ENCODE peak calls at places on chromosomes 1 and 21, in eight cellular contexts. L is coronary artery, J is GM13977, T is activated B cell treated with CpG ODN at 0.5 μM for 24 hours, G is AG04449, Q is cardiac muscle cell, K is AG09319, R is HFF-Myc. V is an unnamed sample.

GRCh38 chr1:167467126-167467725 is 51.1 kb downstream of the CD247 start:
- DNase-seq in L (no peak), Q (no peak), T (no peak), G (no peak), J (no peak), K (no peak), R (no peak), V (no peak)

GRCh38 chr21:32483293-32483595 is 70.7 kb downstream of the EVA1C start:
- DNase-seq in J (no peak), K (no peak), L (no peak), T (no peak), G (no peak), Q (no peak), R (no peak), V (no peak)

GRCh38 chr1:203695116-203695515 is 68.5 kb downstream of the ATP2B4 start:
- DNase-seq in T (no peak), K (no peak), R (no peak), Q (no peak), J (no peak), L (peak), G (no peak), V (no peak)

GRCh38 chr1:85473390-85473789 is 8.4 kb upstream of the DDAH1 start:
- DNase-seq in G (no peak), R (no peak), Q (peak), L (no peak), K (no peak), J (no peak), T (no peak), V (no peak)

GRCh38 chr1:32791881-32792280 is 25.3 kb downstream of the YARS1 start:
- DNase-seq in J (no peak), T (no peak), R (no peak), K (no peak), L (no peak), Q (peak), G (no peak), V (no peak)

GRCh38 chr1:26317612-26318337 is at the start of gene CD52:
- DNase-seq in Q (no peak), L (no peak), J (peak), G (no peak), R (no peak), T (peak), K (no peak), V (no peak)

GRCh38 chr1:209805341-209805781 is 581 bp downstream of the IRF6 start:
- DNase-seq in G (no peak), L (no peak), K (no peak), R (no peak), J (no peak), Q (no peak), T (no peak), V (no peak)

GRCh38 chr1:162293293-162293692 is 83.4 kb downstream of the SPATA46 start:
- DNase-seq in R (no peak), Q (no peak), J (no peak), T (no peak), G (no peak), K (no peak), L (no peak), V (no peak)

GRCh38 chr21:38921511-38922215 is 115.9 kb downstream of the ETS2 start:
- DNase-seq in Q (no peak), L (no peak), K (no peak), J (no peak), G (no peak), R (no peak), T (no peak), V (no peak)

GRCh38 chr1:160905617-160905989 is 20.6 kb upstream of the ITLN1 start:
- DNase-seq in R (no peak), G (no peak), J (no peak), T (no peak), Q (no peak), L (no peak), K (no peak), V (no peak)

GRCh38 chr1:233668146-233668724 is 54.3 kb downstream of the KCNK1 start:
- DNase-seq in G (no peak), J (no peak), K (no peak), L (no peak), R (peak), T (no peak), Q (peak), V (no peak)

GRCh38 chr1:7561331-7561921 is 209.7 kb upstream of the VAMP3 start:
- DNase-seq in R (no peak), T (no peak), J (no peak), Q (peak), L (no peak), K (no peak), G (no peak), V (peak)
- TF ChIP-seq CTCF in R (peak), T (no peak), J (peak), Q (peak), L (no peak), K (peak), G (peak), V (peak)

GRCh38 chr1:241406421-241406820 is 49.4 kb upstream of the RGS7 start:
- DNase-seq in G (no peak), K (no peak), L (no peak), J (no peak), Q (no peak), R (no peak), T (no peak), V (no peak)

GRCh38 chr1:241411776-241412338 is 54.9 kb upstream of the RGS7 start:
- DNase-seq in L (no peak), Q (no peak), K (peak), T (no peak), J (no peak), R (peak), G (no peak), V (no peak)

GRCh38 chr1:241411056-241411775 is 54.2 kb upstream of the RGS7 start:
- DNase-seq in J (no peak), G (peak), T (no peak), R (no peak), L (no peak), K (peak), Q (no peak), V (no peak)

GRCh38 chr1:241412646-241413045 is 55.6 kb upstream of the RGS7 start:
- DNase-seq in Q (no peak), K (no peak), L (no peak), G (no peak), J (no peak), T (no peak), R (no peak), V (no peak)

DNA sequence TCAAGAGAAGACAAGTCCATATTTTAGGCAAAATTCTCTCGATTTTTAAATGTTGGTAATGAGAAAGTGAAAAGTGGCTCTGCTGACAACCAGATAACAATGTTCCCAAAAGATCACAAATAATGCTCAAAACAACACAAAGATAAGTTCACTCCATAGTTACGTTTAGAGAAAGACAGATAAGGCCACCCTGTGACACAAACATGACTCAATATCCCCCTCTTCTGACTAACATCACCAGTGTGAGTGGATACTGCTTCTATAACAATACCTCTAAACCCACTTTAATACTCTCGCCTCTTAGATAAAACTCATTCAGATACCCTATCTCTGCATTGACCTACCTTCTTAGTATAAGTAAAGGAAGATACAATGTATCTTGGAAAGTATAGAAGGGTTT is 51.2 kb upstream of the RGS7 start:
- DNase-seq in G (no peak), Q (peak), K (no peak), J (no peak), T (no peak), R (no peak), L (no peak), V (no peak)
- TF ChIP-seq CTCF in G (no peak), Q (no peak), K (peak), J (no peak), T (no peak), R (no peak), L (no peak), V (no peak)

GRCh38 chr1:116232989-116233514 is 121.9 kb downstream of the MAB21L3 start:
- DNase-seq in L (no peak), T (no peak), Q (peak), R (no peak), G (no peak), K (no peak), J (no peak), V (no peak)
- TF ChIP-seq CTCF in L (no peak), T (no peak), Q (no peak), R (no peak), G (no peak), K (no peak), J (no peak), V (no peak)

GRCh38 chr1:33836911-33837310 is 27.0 kb upstream of the HMGB4 start:
- DNase-seq in G (no peak), T (no peak), R (no peak), K (no peak), Q (no peak), J (no peak), L (no peak), V (no peak)

GRCh38 chr1:33848205-33848604 is 15.7 kb upstream of the HMGB4 start:
- DNase-seq in T (no peak), G (no peak), J (no peak), L (no peak), R (no peak), Q (no peak), K (no peak), V (no peak)

GRCh38 chr1:33846861-33847260 is 17.0 kb upstream of the HMGB4 start:
- DNase-seq in L (no peak), T (no peak), G (no peak), J (no peak), Q (no peak), K (no peak), R (no peak), V (no peak)

GRCh38 chr1:33841516-33841915 is 22.4 kb upstream of the HMGB4 start:
- DNase-seq in T (no peak), G (no peak), J (no peak), K (no peak), Q (no peak), R (no peak), L (no peak), V (no peak)

GRCh38 chr1:33842348-33842747 is 21.5 kb upstream of the HMGB4 start:
- DNase-seq in L (no peak), T (no peak), R (no peak), K (no peak), G (no peak), J (no peak), Q (no peak), V (no peak)
- TF ChIP-seq CTCF in L (no peak), T (no peak), R (no peak), K (no peak), G (no peak), J (no peak), Q (no peak), V (no peak)

GRCh38 chr1:119449964-119450363 is 35.0 kb downstream of the HSD3B2 start:
- DNase-seq in G (no peak), T (no peak), L (no peak), K (no peak), J (no peak), Q (no peak), R (no peak), V (no peak)
- TF ChIP-seq CTCF in G (no peak), T (no peak), L (no peak), K (no peak), J (no peak), Q (no peak), R (no peak), V (no peak)

GRCh38 chr21:17930102-17930501 is 110.9 kb upstream of the C21orf91 start:
- DNase-seq in K (no peak), L (no peak), Q (no peak), J (no peak), R (no peak), G (no peak), T (no peak), V (no peak)

GRCh38 chr21:17925000-17925610 is 105.9 kb upstream of the C21orf91 start:
- DNase-seq in T (no peak), J (peak), G (no peak), R (peak), Q (peak), L (no peak), K (no peak), V (no peak)

GRCh38 chr21:17925900-17926299 is 106.7 kb upstream of the C21orf91 start:
- DNase-seq in T (no peak), J (no peak), Q (peak), K (no peak), L (no peak), G (no peak), R (no peak), V (no peak)

GRCh38 chr21:17929514-17929913 is 110.4 kb upstream of the C21orf91 start:
- DNase-seq in L (no peak), G (no peak), T (no peak), Q (no peak), K (no peak), J (no peak), R (no peak), V (no peak)

DNA sequence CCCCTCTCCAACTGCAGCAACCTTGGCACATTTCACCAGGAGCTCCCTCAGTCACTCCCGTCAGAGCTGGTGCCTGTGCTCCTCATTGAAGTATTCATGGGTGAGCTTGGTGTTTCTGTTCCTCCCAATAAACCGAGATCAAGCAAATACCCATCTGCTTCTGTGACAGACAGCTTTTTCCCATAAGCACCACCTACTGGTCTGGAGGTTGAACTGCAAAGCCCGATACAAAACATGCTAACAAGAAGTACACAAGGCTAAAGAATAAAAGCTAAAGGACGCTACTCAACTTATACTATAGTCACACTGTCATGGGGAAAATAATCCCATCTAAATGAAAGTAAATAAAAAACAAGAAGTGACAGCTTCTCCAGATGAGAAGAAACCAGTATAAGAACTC is 111.9 kb upstream of the C21orf91 start:
- DNase-seq in J (no peak), L (no peak), Q (no peak), T (no peak), R (no peak), K (no peak), G (no peak), V (no peak)
- TF ChIP-seq CTCF in J (peak), L (no peak), Q (peak), T (no peak), R (peak), K (no peak), G (no peak), V (peak)

GRCh38 chr1:165829888-165830287 is 2.5 kb downstream of the UCK2 start:
- DNase-seq in K (no peak), L (no peak), R (no peak), T (no peak), J (no peak), G (no peak), Q (no peak), V (no peak)

GRCh38 chr1:165827199-165828102 is at the start of gene UCK2:
- DNase-seq in T (peak), L (peak), G (no peak), R (no peak), Q (peak), J (peak), K (peak), V (peak)

GRCh38 chr1:165828581-165829329 is 1.3 kb downstream of the UCK2 start:
- DNase-seq in K (peak), Q (peak), J (peak), L (peak), T (peak), R (peak), G (peak), V (peak)

GRCh38 chr1:165826565-165826964 is 849 bp upstream of the UCK2 start:
- DNase-seq in K (no peak), J (no peak), Q (no peak), R (no peak), T (no peak), G (no peak), L (no peak), V (no peak)

DNA sequence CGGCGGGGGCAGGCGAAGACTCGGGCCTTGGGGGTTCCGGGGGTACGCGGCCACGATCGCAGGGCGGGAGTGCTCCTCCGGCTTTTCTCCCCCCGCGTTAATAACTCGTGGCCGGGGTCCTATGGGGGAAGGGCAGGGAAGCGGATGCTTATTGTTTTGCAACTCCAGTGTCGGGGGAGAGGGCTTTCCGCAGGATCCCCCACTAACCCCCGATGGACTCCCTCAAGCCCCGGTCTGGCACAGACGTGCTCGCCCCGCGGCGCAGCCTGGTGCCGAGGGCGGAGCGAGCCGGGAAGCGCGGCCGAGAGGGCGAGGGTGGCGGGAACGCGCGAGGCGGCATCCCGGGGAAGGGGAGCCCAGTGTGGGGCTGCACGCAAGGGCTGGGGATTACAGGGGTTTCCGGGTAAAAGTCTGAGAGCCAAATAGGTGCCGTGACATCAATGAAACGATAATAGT is 717 bp downstream of the UCK2 start:
- DNase-seq in L (no peak), K (no peak), R (no peak), G (no peak), Q (peak), T (peak), J (peak), V (peak)
- TF ChIP-seq CTCF in L (no peak), K (no peak), R (no peak), G (no peak), Q (no peak), T (no peak), J (no peak), V (no peak)

GRCh38 chr21:17371470-17371869 is 141.4 kb upstream of the CXADR start:
- DNase-seq in R (peak), T (no peak), L (no peak), G (no peak), Q (peak), K (no peak), J (no peak), V (no peak)

GRCh38 chr21:17372200-17372599 is 140.6 kb upstream of the CXADR start:
- DNase-seq in T (no peak), R (no peak), L (no peak), G (no peak), Q (no peak), K (no peak), J (no peak), V (no peak)

GRCh38 chr21:17370263-17370662 is 142.6 kb upstream of the CXADR start:
- DNase-seq in L (no peak), K (no peak), Q (no peak), G (no peak), J (no peak), R (no peak), T (no peak), V (no peak)

GRCh38 chr21:17370750-17371325 is 142.0 kb upstream of the CXADR start:
- DNase-seq in L (no peak), J (no peak), Q (no peak), K (no peak), R (no peak), T (no peak), G (no peak), V (no peak)

DNA sequence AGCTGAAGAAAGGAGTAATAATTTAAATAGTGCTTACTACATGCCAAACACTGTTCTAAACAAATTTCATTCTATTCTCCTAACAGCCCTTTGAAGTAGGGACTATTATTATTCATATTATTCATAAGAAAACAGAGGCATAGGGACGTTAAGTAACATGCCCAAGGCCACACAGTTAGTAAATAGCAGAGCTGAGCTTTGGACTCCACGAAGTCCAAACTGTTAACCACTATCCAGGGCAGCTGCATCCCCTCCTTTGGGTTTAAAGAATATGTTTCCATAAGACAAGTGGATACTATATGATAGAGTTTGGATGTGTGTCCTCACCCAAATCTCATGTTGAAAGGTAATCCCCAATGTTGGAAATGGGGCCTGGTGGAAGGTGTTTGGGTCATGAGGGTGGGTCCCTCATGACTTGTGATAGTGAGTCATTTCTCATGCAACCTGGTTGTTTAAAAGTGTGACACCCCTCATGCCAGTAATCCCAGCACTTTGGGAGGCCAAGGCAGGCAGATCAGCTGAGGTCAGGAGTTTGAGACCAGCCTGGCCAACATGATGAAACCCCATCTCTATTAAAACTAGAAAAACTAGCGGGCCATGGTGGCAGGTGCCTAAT is 144.0 kb upstream of the CXADR start:
- DNase-seq in G (no peak), L (no peak), T (no peak), J (no peak), Q (no peak), R (no peak), K (no peak), V (no peak)
- TF ChIP-seq CTCF in G (no peak), L (no peak), T (no peak), J (no peak), Q (no peak), R (no peak), K (no peak), V (no peak)

V was measured in mesothelial cell of epicardium.